ENCODE peak calls at places on chromosomes 16 and 17, in nine cellular contexts. P is kidney; G is AG04450; U is transverse colon; Y is neural progenitor cell; E is H7; T is BE2C; I is CD4-positive, alpha-beta memory T cell; R is Karpas-422. K is an unnamed sample.

GRCh38 chr17:79073706-79074088 is 927 bp upstream of the ENGASE start:
- DNase-seq in P (no peak), G (no peak), U (peak; percentile 82), Y (no peak), E (no peak), T (no peak), I (no peak), R (no peak), K (no peak)

GRCh38 chr16:78844028-78844427 is 744.6 kb downstream of the WWOX start:
- DNase-seq in P (no peak), G (no peak), U (no peak), Y (no peak), E (no peak), T (no peak), I (no peak), R (no peak), K (no peak)

GRCh38 chr17:14205992-14206461 is 30.6 kb downstream of the CDRT15 start:
- DNase-seq in P (peak; percentile 91), G (no peak), U (peak; percentile 78), Y (no peak), E (peak; percentile 22), T (no peak), I (peak; percentile 88), R (no peak), K (no peak)

GRCh38 chr17:27895110-27895895 is 2.1 kb upstream of the LYRM9 start:
- DNase-seq in P (no peak), G (no peak), U (no peak), Y (no peak), E (no peak), T (no peak), I (no peak), R (no peak), K (no peak)

GRCh38 chr16:24129412-24129918 is 126.7 kb upstream of the CACNG3 start:
- DNase-seq in P (no peak), G (no peak), U (no peak), Y (no peak), E (no peak), T (no peak), I (no peak), R (no peak), K (no peak)

GRCh38 chr16:23124315-23124714 is 24.9 kb downstream of the USP31 start:
- DNase-seq in P (no peak), G (no peak), U (no peak), Y (no peak), E (no peak), T (no peak), I (no peak), R (peak; percentile 21), K (peak; percentile 83)

GRCh38 chr17:40320771-40321501 is 12.0 kb downstream of the RARA start:
- DNase-seq in P (peak; percentile 89), G (no peak), U (peak; percentile 60), Y (no peak), E (peak; percentile 48), T (no peak), I (no peak), R (no peak), K (no peak)

GRCh38 chr17:14427914-14428639 is 127.2 kb downstream of the HS3ST3B1 start:
- DNase-seq in P (no peak), G (no peak), U (peak; percentile 18), Y (no peak), E (no peak), T (no peak), I (peak; percentile 65), R (peak; percentile 49), K (no peak)

GRCh38 chr17:39283896-39284295 is 58.2 kb upstream of the STAC2 start:
- DNase-seq in P (no peak), G (no peak), U (no peak), Y (no peak), E (no peak), T (no peak), I (no peak), R (no peak), K (no peak)

GRCh38 chr17:13503526-13503925 is 98.2 kb downstream of the HS3ST3A1 start:
- DNase-seq in P (no peak), G (no peak), U (no peak), Y (no peak), E (no peak), T (no peak), I (no peak), R (no peak), K (no peak)

GRCh38 chr16:400061-400540 is 1.6 kb upstream of the DECR2 start:
- DNase-seq in P (peak; percentile 77), G (no peak), U (no peak), Y (no peak), E (peak; percentile 53), T (no peak), I (no peak), R (no peak), K (no peak)

GRCh38 chr16:84790291-84790690 is 29.5 kb upstream of the CRISPLD2 start:
- DNase-seq in P (no peak), G (no peak), U (no peak), Y (no peak), E (no peak), T (peak; percentile 62), I (no peak), R (no peak), K (no peak)

GRCh38 chr17:48603959-48604769 is 622 bp downstream of the HOXB6 start:
- DNase-seq in P (peak; percentile 90), G (no peak), U (peak; percentile 75), Y (no peak), E (peak; percentile 69), T (no peak), I (no peak), R (no peak), K (no peak)
- H3K4me3 ChIP-seq in P (peak overlapping the region; percentile 72), G (peak overlapping the region; percentile 31), U (peak overlapping the region; percentile 46), Y (no peak overlapping the region), E (no peak overlapping the region), T (no peak overlapping the region), I (no peak overlapping the region), R (no peak overlapping the region), K (peak overlapping the region; percentile 52)

GRCh38 chr17:4234406-4234805 is 29.4 kb downstream of the ANKFY1 start:
- DNase-seq in P (no peak), G (no peak), U (no peak), Y (no peak), E (no peak), T (no peak), I (no peak), R (no peak), K (no peak)
- H3K4me3 ChIP-seq in P (no peak overlapping the region), G (no peak overlapping the region), U (no peak overlapping the region), Y (no peak overlapping the region), E (no peak overlapping the region), T (no peak overlapping the region), I (no peak overlapping the region), R (no peak overlapping the region), K (no peak overlapping the region)

GRCh38 chr16:75116911-75117245 is 298 bp upstream of the LDHD start:
- DNase-seq in P (no peak), G (no peak), U (no peak), Y (no peak), E (no peak), T (no peak), I (no peak), R (no peak), K (no peak)
- H3K4me3 ChIP-seq in P (peak overlapping the region; percentile 78), G (no peak overlapping the region), U (no peak overlapping the region), Y (peak overlapping the region; percentile 28), E (no peak overlapping the region), T (no peak overlapping the region), I (no peak overlapping the region), R (no peak overlapping the region), K (no peak overlapping the region)

GRCh38 chr16:11672206-11673090 is 4.2 kb downstream of the SNN start:
- DNase-seq in P (peak; percentile 74), G (no peak), U (no peak), Y (no peak), E (peak; percentile 52), T (no peak), I (peak; percentile 36), R (peak; percentile 86), K (no peak)
- H3K4me3 ChIP-seq in P (no peak overlapping the region), G (no peak overlapping the region), U (no peak overlapping the region), Y (no peak overlapping the region), E (no peak overlapping the region), T (no peak overlapping the region), I (peak overlapping the region; percentile 5), R (peak overlapping the region; percentile 19), K (no peak overlapping the region)